ENCODE peak calls at places on chromosomes 11 and 22, in nine cellular contexts. L is spleen; S is right lobe of liver; D is kidney glomerular epithelial cell; F is Calu3; V is stimulated activated CD4-positive, alpha-beta T cell treated with anti-CD3 and anti-CD28 coated beads, Interleukin-12 subunit alpha, Interleukin-12 subunit beta, amount 100 ng/mL, for 24 hours; M is NCI-H2081; Y is GM06990; U is mucosa of gallbladder. Q is an unnamed sample.

GRCh38 chr11:79263001-79263400 is 177.8 kb downstream of the TENM4 start:
- DNase-seq in Y (no peak), S (no peak), U (no peak), L (no peak), D (no peak), F (no peak), V (no peak), M (no peak), Q (no peak)

GRCh38 chr22:19853879-19854777 is 546 bp downstream of the GNB1L start:
- DNase-seq in S (peak), F (no peak), V (no peak), U (peak), Y (peak), L (peak), M (no peak), D (no peak), Q (peak)

GRCh38 chr22:17601031-17601430 is 27.5 kb downstream of the ATP6V1E1 start:
- DNase-seq in L (peak), U (no peak), S (no peak), M (no peak), Y (no peak), D (no peak), F (no peak), V (no peak), Q (peak)

GRCh38 chr11:15878756-15879155 is 477.6 kb downstream of the SOX6 start:
- DNase-seq in S (no peak), D (no peak), L (no peak), U (no peak), Y (no peak), F (no peak), V (no peak), M (no peak), Q (no peak)

GRCh38 chr11:116501728-116502127 is 271.1 kb downstream of the BUD13 start:
- DNase-seq in V (no peak), S (no peak), F (no peak), D (no peak), M (no peak), Y (no peak), U (no peak), L (no peak), Q (peak)

GRCh38 chr11:6566704-6567370 is 36.6 kb downstream of the RRP8 start:
- DNase-seq in U (no peak), L (peak), S (peak), F (no peak), Y (no peak), V (no peak), D (no peak), M (no peak), Q (peak)

GRCh38 chr11:116073854-116074837 is 569.9 kb upstream of the CADM1 start:
- DNase-seq in M (no peak), U (peak), L (no peak), S (peak), Y (peak), F (no peak), V (no peak), D (peak), Q (no peak)

GRCh38 chr11:369336-370018 is at the start of gene B4GALNT4:
- DNase-seq in S (no peak), D (no peak), V (no peak), F (no peak), M (peak), L (no peak), Y (no peak), U (no peak), Q (no peak)

GRCh38 chr11:61021661-61022212 is 50.3 kb downstream of the CD6 start:
- DNase-seq in V (peak), Y (peak), S (peak), U (peak), F (peak), L (peak), M (no peak), D (no peak), Q (no peak)

GRCh38 chr22:38455530-38456271 is 702 bp upstream of the KCNJ4 start:
- DNase-seq in M (no peak), L (no peak), U (no peak), F (peak), V (no peak), S (no peak), Y (no peak), D (no peak), Q (no peak)

GRCh38 chr11:116721983-116722382 is 50.8 kb downstream of the BUD13 start:
- DNase-seq in Y (no peak), V (no peak), L (no peak), M (no peak), S (no peak), U (no peak), D (no peak), F (no peak), Q (no peak)

GRCh38 chr11:581342-581741 is 5.1 kb downstream of the PHRF1 start:
- DNase-seq in U (no peak), M (no peak), S (peak), D (no peak), Y (no peak), F (no peak), V (no peak), L (no peak), Q (peak)

Q was measured in left lobe of liver.